ENCODE peak calls at places on chromosomes 5 and 9, in ten cellular contexts. K, F, S, I, P, L, U, O, J and R are unnamed samples.

GRCh38 chr9:107749787-107750444 is 260.3 kb upstream of the KLF4 start:
- DNase-seq in K (peak), F (no peak), S (peak), I (peak), P (peak), L (peak), U (peak), O (peak), J (no peak), R (peak)

GRCh38 chr5:61009907-61010306 is 64.9 kb downstream of the NDUFAF2 start:
- DNase-seq in K (no peak), F (no peak), S (no peak), I (no peak), P (no peak), L (no peak), U (no peak), O (no peak), J (no peak), R (no peak)

GRCh38 chr5:162288647-162289296 is 221.2 kb downstream of the GABRG2 start:
- DNase-seq in K (no peak), F (no peak), S (no peak), I (no peak), P (no peak), L (no peak), U (no peak), O (no peak), J (no peak), R (no peak)

GRCh38 chr5:121949885-121950284 is 11.9 kb upstream of the SRFBP1 start:
- DNase-seq in K (peak), F (peak), S (peak), I (peak), P (peak), L (no peak), U (no peak), O (peak), J (no peak), R (no peak)

GRCh38 chr9:106450549-106450948 is 412.4 kb upstream of the ZNF462 start:
- DNase-seq in K (no peak), F (peak), S (no peak), I (no peak), P (no peak), L (no peak), U (no peak), O (no peak), J (no peak), R (no peak)

GRCh38 chr9:77469515-77470197 is 178.5 kb downstream of the GNA14 start:
- DNase-seq in K (no peak), F (no peak), S (no peak), I (no peak), P (no peak), L (no peak), U (no peak), O (peak), J (no peak), R (no peak)

GRCh38 chr9:96884443-96884842 is 30.1 kb upstream of the ZNF782 start:
- DNase-seq in K (peak), F (no peak), S (no peak), I (peak), P (peak), L (no peak), U (peak), O (peak), J (no peak), R (no peak)

GRCh38 chr5:142472306-142472951 is 147.6 kb upstream of the SPRY4 start:
- DNase-seq in K (no peak), F (no peak), S (no peak), I (peak), P (peak), L (no peak), U (peak), O (peak), J (no peak), R (no peak)

GRCh38 chr9:130499804-130500263 is 55.1 kb downstream of the ASS1 start:
- DNase-seq in K (peak), F (no peak), S (no peak), I (no peak), P (no peak), L (no peak), U (no peak), O (no peak), J (no peak), R (no peak)

GRCh38 chr5:13913962-13914361 is 30.5 kb downstream of the DNAH5 start:
- DNase-seq in K (no peak), F (no peak), S (no peak), I (no peak), P (no peak), L (no peak), U (no peak), O (no peak), J (no peak), R (no peak)

GRCh38 chr5:20276061-20276958 is 288.3 kb upstream of the CDH18 start:
- DNase-seq in K (no peak), F (no peak), S (no peak), I (peak), P (peak), L (no peak), U (no peak), O (peak), J (no peak), R (no peak)

GRCh38 chr5:38540348-38540747 is 16.1 kb downstream of the LIFR start:
- DNase-seq in K (no peak), F (peak), S (no peak), I (no peak), P (no peak), L (no peak), U (no peak), O (no peak), J (no peak), R (no peak)

GRCh38 chr5:176396330-176396729 is 7.8 kb downstream of the HIGD2A start:
- DNase-seq in K (no peak), F (peak), S (no peak), I (peak), P (no peak), L (no peak), U (no peak), O (no peak), J (no peak), R (no peak)

GRCh38 chr5:95876782-95877181 is 54.3 kb upstream of the GLRX start:
- DNase-seq in K (no peak), F (no peak), S (no peak), I (no peak), P (no peak), L (no peak), U (no peak), O (no peak), J (no peak), R (no peak)

GRCh38 chr9:94911211-94911610 is 184.7 kb downstream of the AOPEP start:
- DNase-seq in K (no peak), F (no peak), S (no peak), I (no peak), P (no peak), L (no peak), U (no peak), O (no peak), J (no peak), R (no peak)

GRCh38 chr9:9352877-9353481 is 1259.8 kb downstream of the PTPRD start:
- DNase-seq in K (peak), F (peak), S (no peak), I (peak), P (no peak), L (no peak), U (no peak), O (peak), J (no peak), R (no peak)

GRCh38 chr9:16870606-16871357 is at the start of gene BNC2:
- DNase-seq in K (peak), F (peak), S (peak), I (peak), P (peak), L (peak), U (no peak), O (peak), J (peak), R (no peak)

GRCh38 chr5:104237574-104237973 is 675.0 kb upstream of the NUDT12 start:
- DNase-seq in K (no peak), F (no peak), S (no peak), I (no peak), P (no peak), L (no peak), U (no peak), O (no peak), J (no peak), R (no peak)

GRCh38 chr5:172771439-172772111 is 580 bp upstream of the DUSP1 start:
- DNase-seq in K (no peak), F (peak), S (no peak), I (peak), P (no peak), L (no peak), U (no peak), O (no peak), J (peak), R (no peak)

GRCh38 chr9:124306098-124306735 is 48.5 kb downstream of the NEK6 start:
- DNase-seq in K (no peak), F (no peak), S (no peak), I (peak), P (peak), L (no peak), U (no peak), O (peak), J (no peak), R (no peak)

GRCh38 chr5:92838253-92838652 is 742.8 kb downstream of the NR2F1-AS1 start:
- DNase-seq in K (no peak), F (peak), S (no peak), I (no peak), P (no peak), L (no peak), U (no peak), O (peak), J (no peak), R (no peak)

GRCh38 chr5:90174236-90174635 is 235.3 kb downstream of the CETN3 start:
- DNase-seq in K (no peak), F (no peak), S (no peak), I (no peak), P (no peak), L (no peak), U (no peak), O (no peak), J (no peak), R (no peak)

GRCh38 chr5:33997331-33997983 is 10.4 kb downstream of the AMACR start:
- DNase-seq in K (peak), F (peak), S (no peak), I (peak), P (peak), L (peak), U (peak), O (peak), J (peak), R (no peak)

GRCh38 chr9:110559869-110560268 is 19.7 kb downstream of the SVEP1 start:
- DNase-seq in K (no peak), F (no peak), S (no peak), I (peak), P (no peak), L (no peak), U (no peak), O (no peak), J (no peak), R (no peak)

GRCh38 chr5:75282581-75282980 is 45.9 kb upstream of the ANKRD31 start:
- DNase-seq in K (no peak), F (no peak), S (no peak), I (no peak), P (no peak), L (no peak), U (no peak), O (no peak), J (no peak), R (no peak)

GRCh38 chr5:27124590-27124989 is 86.2 kb upstream of the CDH9 start:
- DNase-seq in K (no peak), F (peak), S (no peak), I (peak), P (peak), L (no peak), U (no peak), O (peak), J (no peak), R (no peak)

GRCh38 chr5:104778-105296 is 12.9 kb downstream of the PLEKHG4B start:
- DNase-seq in K (no peak), F (no peak), S (no peak), I (no peak), P (no peak), L (no peak), U (no peak), O (no peak), J (no peak), R (no peak)

GRCh38 chr9:96450613-96451544 is 910 bp downstream of the HABP4 start:
- DNase-seq in K (peak), F (peak), S (peak), I (peak), P (no peak), L (peak), U (no peak), O (peak), J (peak), R (no peak)

GRCh38 chr5:8094304-8094703 is 225.4 kb downstream of the MTRR start:
- DNase-seq in K (no peak), F (no peak), S (no peak), I (no peak), P (no peak), L (no peak), U (no peak), O (no peak), J (no peak), R (no peak)

GRCh38 chr5:102800427-102800826 is 45.3 kb downstream of the PAM start:
- DNase-seq in K (no peak), F (peak), S (no peak), I (no peak), P (no peak), L (no peak), U (no peak), O (no peak), J (no peak), R (no peak)

GRCh38 chr9:70924380-70924779 is 197.0 kb downstream of the TRPM3 start:
- DNase-seq in K (no peak), F (no peak), S (no peak), I (peak), P (peak), L (no peak), U (no peak), O (peak), J (no peak), R (no peak)

GRCh38 chr5:110270-110888 is 18.4 kb downstream of the PLEKHG4B start:
- DNase-seq in K (no peak), F (no peak), S (no peak), I (no peak), P (no peak), L (no peak), U (no peak), O (no peak), J (no peak), R (no peak)

GRCh38 chr9:127123239-127123935 is 952 bp upstream of the ANGPTL2 start:
- DNase-seq in K (peak), F (no peak), S (no peak), I (no peak), P (no peak), L (peak), U (no peak), O (no peak), J (no peak), R (no peak)

GRCh38 chr9:127121628-127122175 is 733 bp downstream of the ANGPTL2 start:
- DNase-seq in K (peak), F (peak), S (no peak), I (peak), P (peak), L (no peak), U (no peak), O (peak), J (no peak), R (no peak)

GRCh38 chr9:127124792-127125191 is 2.4 kb upstream of the ANGPTL2 start:
- DNase-seq in K (no peak), F (no peak), S (no peak), I (no peak), P (no peak), L (no peak), U (no peak), O (no peak), J (no peak), R (no peak)

GRCh38 chr9:127124091-127124490 is 1.7 kb upstream of the ANGPTL2 start:
- DNase-seq in K (no peak), F (no peak), S (no peak), I (no peak), P (no peak), L (no peak), U (no peak), O (no peak), J (no peak), R (no peak)

DNA sequence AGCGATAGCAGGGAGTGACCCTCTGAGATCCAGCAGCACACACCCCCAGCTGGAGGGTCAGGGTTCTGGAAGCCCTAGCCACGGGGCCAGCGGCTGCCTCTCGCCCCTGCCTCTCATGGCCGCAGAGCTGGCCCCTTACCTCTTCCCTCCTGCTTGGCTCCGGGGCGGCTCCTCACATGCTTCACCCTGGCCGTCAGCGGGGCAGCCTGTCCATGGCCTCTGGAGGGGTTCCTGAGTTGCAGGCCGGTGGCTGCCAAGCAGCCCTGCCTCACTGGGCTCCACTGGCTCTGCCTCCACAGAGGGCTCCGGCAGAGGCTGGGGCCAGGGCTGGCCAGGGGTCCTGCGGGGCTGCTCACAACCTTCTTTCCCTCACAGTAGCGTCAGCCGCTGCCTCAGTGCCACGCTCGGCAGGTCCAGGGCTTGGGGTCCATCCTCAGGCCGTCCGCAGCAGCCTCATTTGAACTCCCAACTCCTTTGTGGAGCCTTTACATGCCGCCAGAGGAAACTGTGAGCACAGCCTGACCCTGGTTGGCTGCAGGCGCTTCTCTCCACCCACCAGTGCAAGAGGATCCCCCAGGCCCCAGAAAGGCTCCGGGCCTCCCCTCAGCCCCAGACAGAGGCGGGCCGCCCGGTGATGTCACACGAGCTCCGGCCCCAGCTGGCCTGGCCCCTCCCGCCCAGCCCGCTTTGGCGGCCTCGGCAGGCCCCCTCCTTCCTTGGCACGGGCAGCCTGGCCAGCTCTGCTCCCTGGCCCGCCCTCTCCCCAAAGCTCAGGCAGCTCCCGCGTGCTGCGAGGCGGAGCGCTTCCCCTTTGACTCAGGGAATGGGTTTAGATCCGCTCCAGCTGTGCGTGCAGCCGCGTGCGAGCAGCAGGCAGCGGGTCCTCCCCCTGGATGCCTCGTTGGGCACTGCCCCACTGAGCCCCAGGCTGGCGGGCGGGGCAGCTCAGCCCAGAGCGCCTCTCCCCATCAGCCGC is at the start of gene ANGPTL2:
- DNase-seq in K (peak), F (peak), S (peak), I (peak), P (peak), L (peak), U (peak), O (peak), J (peak), R (no peak)
- TF ChIP-seq CTCF in K (peak), F (no peak), S (no peak), I (peak), P (no peak), L (no peak), U (no peak), O (no peak), J (no peak), R (no peak)

DNA sequence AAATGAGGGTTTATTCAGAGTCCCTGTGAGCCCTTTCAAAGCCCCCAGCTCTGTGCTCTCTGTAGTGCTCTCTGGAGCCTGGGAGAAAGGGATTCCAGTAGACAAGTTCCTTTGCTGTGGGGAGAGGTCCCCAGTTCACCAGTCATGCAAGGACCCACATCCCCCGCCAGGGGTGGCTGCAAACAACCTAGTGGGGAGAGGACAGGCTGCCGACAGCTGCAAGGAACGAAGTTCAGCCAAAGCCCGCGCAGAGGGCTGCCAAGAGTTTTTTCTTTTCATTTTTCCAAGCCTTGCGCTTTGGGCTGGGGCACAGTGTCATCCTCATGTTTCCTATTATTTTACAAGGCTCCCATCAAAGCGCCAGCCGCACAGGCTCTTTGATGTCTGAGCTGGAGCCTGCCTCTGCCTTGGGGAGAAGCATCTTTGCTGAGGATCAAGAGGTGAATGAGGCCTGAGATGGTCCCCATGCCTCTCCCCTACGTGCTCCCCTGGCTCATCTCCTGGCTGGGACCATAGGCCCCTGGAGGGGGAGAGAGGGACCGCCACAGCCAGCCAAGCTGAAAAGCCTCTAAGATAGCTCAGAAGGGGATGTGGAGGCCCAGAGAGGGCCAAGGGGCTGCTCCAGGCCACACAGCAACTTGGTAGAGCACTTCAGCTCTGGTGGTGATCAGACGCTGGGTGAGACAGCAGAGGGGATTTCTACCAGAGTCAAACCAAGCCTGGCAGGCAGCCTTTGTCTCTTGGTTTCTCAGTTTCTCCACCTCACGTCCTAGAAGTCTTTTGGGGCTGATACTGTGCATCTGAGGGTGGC is 50.5 kb upstream of the SYNPO start:
- DNase-seq in K (peak), F (peak), S (peak), I (peak), P (peak), L (no peak), U (no peak), O (peak), J (no peak), R (no peak)
- TF ChIP-seq CTCF in K (peak), F (peak), S (no peak), I (peak), P (peak), L (no peak), U (no peak), O (peak), J (no peak), R (no peak)

GRCh38 chr9:35906923-35907699 is 1.1 kb downstream of the HRCT1 start:
- DNase-seq in K (peak), F (no peak), S (no peak), I (peak), P (peak), L (peak), U (no peak), O (peak), J (no peak), R (no peak)
- TF ChIP-seq CTCF in K (peak), F (peak), S (no peak), I (no peak), P (no peak), L (no peak), U (no peak), O (no peak), J (no peak), R (no peak)

DNA sequence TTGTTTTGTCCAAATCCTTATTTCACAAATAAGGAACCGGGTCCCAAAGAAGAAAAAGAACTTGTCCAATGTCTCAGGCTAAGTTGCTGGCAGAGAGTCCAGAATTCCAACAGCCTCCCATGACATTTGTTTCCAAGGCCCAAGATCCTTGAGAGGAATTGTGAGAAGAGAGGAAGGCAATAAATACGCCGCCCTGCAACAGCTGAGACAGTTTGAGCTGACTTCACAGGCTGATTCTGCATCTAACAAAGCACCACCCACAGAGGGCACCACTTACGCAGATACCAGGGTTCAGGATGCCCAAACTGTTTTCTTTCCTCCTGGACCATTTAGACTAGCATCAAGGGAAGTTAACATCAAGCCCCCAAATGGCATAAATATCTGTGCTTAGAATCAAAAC is 211.3 kb downstream of the FAM114A2 start:
- DNase-seq in K (no peak), F (no peak), S (peak), I (no peak), P (no peak), L (peak), U (no peak), O (no peak), J (no peak), R (no peak)
- TF ChIP-seq CTCF in K (no peak), F (no peak), S (no peak), I (peak), P (peak), L (no peak), U (no peak), O (peak), J (peak), R (no peak)